ENCODE peak calls at places on chromosome 6, in seven cellular contexts. One of them, this sample, is unnamed. For H3K4me1, the result is how much of the 10 kb centered on the place peaks cover.

GRCh38 chr6:35782424-35782823 is 1.6 kb downstream of the CLPSL1 start:
- DNase-seq in CD8-positive, alpha-beta T cell: no peak
- DNase-seq in PC-9: peak
- DNase-seq in SK-N-SH: peak
- DNase-seq in mucosa of descending colon: no peak
- DNase-seq in mammary epithelial cell: peak
- DNase-seq in prostate gland: no peak
- DNase-seq in this sample: no peak

GRCh38 chr6:38322123-38322522 is 317.6 kb downstream of the BTBD9 start:
- DNase-seq in CD8-positive, alpha-beta T cell: no peak
- DNase-seq in PC-9: no peak
- DNase-seq in SK-N-SH: no peak
- DNase-seq in mucosa of descending colon: no peak
- DNase-seq in mammary epithelial cell: no peak
- DNase-seq in prostate gland: no peak
- DNase-seq in this sample: no peak

GRCh38 chr6:156423829-156424228 is 353.3 kb upstream of the ARID1B start:
- DNase-seq in CD8-positive, alpha-beta T cell: no peak
- DNase-seq in PC-9: no peak
- DNase-seq in SK-N-SH: no peak
- DNase-seq in mucosa of descending colon: no peak
- DNase-seq in mammary epithelial cell: no peak
- DNase-seq in prostate gland: no peak
- DNase-seq in this sample: no peak

GRCh38 chr6:56949925-56950495 is 4.9 kb upstream of the BEND6 start:
- DNase-seq in CD8-positive, alpha-beta T cell: no peak
- DNase-seq in PC-9: no peak
- DNase-seq in SK-N-SH: no peak
- DNase-seq in mucosa of descending colon: no peak
- DNase-seq in mammary epithelial cell: no peak
- DNase-seq in prostate gland: no peak
- DNase-seq in this sample: no peak

GRCh38 chr6:47117314-47117713 is 75.2 kb upstream of the ADGRF1 start:
- DNase-seq in CD8-positive, alpha-beta T cell: no peak
- DNase-seq in PC-9: no peak
- DNase-seq in SK-N-SH: no peak
- DNase-seq in mucosa of descending colon: no peak
- DNase-seq in mammary epithelial cell: no peak
- DNase-seq in prostate gland: no peak
- DNase-seq in this sample: no peak

GRCh38 chr6:3281669-3282460 is 23.1 kb downstream of the PSMG4 start:
- DNase-seq in CD8-positive, alpha-beta T cell: no peak
- DNase-seq in PC-9: peak
- DNase-seq in SK-N-SH: no peak
- DNase-seq in mucosa of descending colon: no peak
- DNase-seq in mammary epithelial cell: peak
- DNase-seq in prostate gland: no peak
- DNase-seq in this sample: no peak

GRCh38 chr6:38346291-38347079 is 293.2 kb downstream of the BTBD9 start:
- DNase-seq in CD8-positive, alpha-beta T cell: no peak
- DNase-seq in PC-9: no peak
- DNase-seq in SK-N-SH: no peak
- DNase-seq in mucosa of descending colon: no peak
- DNase-seq in mammary epithelial cell: peak
- DNase-seq in prostate gland: no peak
- DNase-seq in this sample: no peak

GRCh38 chr6:143575440-143575839 is 63.9 kb upstream of the FUCA2 start:
- DNase-seq in CD8-positive, alpha-beta T cell: peak
- DNase-seq in PC-9: peak
- DNase-seq in SK-N-SH: peak
- DNase-seq in mucosa of descending colon: no peak
- DNase-seq in mammary epithelial cell: peak
- DNase-seq in prostate gland: peak
- DNase-seq in this sample: no peak

DNA sequence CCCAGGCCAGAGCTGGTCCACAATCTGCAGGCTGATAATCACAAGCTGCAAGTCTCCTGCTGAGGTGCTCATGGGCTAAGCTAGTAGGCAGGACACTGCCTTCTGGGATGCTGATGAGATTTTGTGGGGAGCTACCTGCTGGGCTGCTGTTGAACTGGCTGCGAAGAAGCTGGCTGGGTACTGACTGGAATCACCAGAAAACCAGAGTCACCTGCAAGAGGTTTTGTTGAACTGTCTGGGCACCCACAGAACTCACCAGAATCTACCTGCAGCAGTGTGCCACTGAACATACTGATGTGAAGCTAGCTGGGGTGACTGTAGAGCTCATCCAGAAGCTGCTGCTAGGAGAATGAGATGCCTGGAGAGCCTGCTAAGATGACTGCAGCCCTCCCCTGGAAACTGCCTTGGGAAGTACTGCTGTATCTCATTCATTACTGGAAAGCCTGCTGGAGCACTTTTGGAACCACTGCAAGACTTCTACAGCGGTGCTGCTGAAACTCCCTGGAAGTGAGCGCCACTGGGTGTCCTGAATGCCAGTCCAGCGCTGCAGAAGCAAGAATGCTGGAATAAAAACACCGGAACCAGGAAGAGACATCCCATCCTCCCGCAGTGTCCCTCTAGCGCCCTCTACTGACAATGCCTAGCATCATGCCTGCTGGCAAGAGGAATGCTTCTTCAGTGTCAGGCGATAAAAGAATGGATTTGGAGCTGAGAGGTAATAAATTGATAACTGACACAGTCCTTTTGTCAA is 64.9 kb upstream of the ARHGAP18 start:
- DNase-seq in CD8-positive, alpha-beta T cell: peak
- DNase-seq in PC-9: peak
- DNase-seq in SK-N-SH: peak
- DNase-seq in mucosa of descending colon: peak
- DNase-seq in mammary epithelial cell: peak
- DNase-seq in prostate gland: peak
- DNase-seq in this sample: peak
- H3K4me3 ChIP-seq in CD8-positive, alpha-beta T cell: no peak
- H3K4me3 ChIP-seq in PC-9: no peak
- H3K4me3 ChIP-seq in SK-N-SH: peak
- H3K4me3 ChIP-seq in mucosa of descending colon: no peak
- H3K4me3 ChIP-seq in mammary epithelial cell: no peak
- H3K4me3 ChIP-seq in prostate gland: no peak
- H3K4me3 ChIP-seq in this sample: no peak

DNA sequence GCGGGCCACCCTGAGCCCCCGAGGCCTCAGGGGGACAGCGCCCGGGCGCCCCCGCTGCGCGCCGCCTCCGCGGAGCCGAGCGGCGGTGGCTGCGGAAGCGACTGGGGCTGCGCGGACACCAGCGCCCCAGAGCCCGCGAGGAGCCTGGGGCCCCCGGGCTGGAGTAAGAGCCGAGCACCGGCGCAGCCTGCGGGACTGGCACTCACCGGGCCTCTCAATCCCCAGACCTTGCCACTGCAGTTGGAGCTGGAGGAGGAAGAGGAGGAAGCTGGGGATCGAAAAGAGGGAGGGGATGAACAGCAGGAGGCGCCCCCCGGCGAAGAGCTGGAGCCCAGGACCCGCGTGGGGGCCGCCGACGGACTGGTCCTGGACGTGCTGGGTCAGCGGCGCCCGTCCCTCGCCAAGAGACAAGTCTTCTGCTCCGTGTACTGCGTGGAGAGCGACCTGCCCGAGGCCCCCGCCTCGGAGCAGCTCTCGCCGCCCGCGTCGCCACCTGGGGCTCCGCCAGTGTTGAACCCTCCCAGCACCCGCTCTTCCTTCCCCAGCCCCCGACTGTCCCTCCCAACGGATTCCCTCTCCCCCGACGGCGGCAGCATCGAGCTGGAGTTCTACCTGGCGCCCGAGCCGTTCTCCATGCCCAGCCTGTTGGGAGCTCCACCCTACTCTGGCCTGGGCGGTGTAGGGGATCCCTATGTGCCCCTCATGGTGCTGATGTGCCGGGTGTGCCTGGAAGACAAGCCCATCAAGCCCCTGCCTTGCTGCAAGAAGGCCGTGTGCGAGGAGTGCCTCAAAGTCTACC is 579 bp downstream of the RNF217 start:
- DNase-seq in CD8-positive, alpha-beta T cell: no peak
- DNase-seq in PC-9: peak
- DNase-seq in SK-N-SH: peak
- DNase-seq in mucosa of descending colon: peak
- DNase-seq in mammary epithelial cell: peak
- DNase-seq in prostate gland: peak
- DNase-seq in this sample: peak
- TF ChIP-seq CTCF in CD8-positive, alpha-beta T cell: no peak
- TF ChIP-seq CTCF in PC-9: peak
- TF ChIP-seq CTCF in SK-N-SH: no peak
- TF ChIP-seq CTCF in mucosa of descending colon: no peak
- TF ChIP-seq CTCF in mammary epithelial cell: peak
- TF ChIP-seq CTCF in prostate gland: no peak
- TF ChIP-seq CTCF in this sample: no peak

GRCh38 chr6:28142446-28142845 is 763 bp downstream of the ZKSCAN8 start:
- DNase-seq in CD8-positive, alpha-beta T cell: no peak
- DNase-seq in PC-9: no peak
- DNase-seq in SK-N-SH: no peak
- DNase-seq in mucosa of descending colon: no peak
- DNase-seq in mammary epithelial cell: peak
- DNase-seq in prostate gland: no peak
- DNase-seq in this sample: no peak

GRCh38 chr6:28140616-28141015 is 1.1 kb upstream of the ZKSCAN8 start:
- DNase-seq in CD8-positive, alpha-beta T cell: no peak
- DNase-seq in PC-9: no peak
- DNase-seq in SK-N-SH: no peak
- DNase-seq in mucosa of descending colon: no peak
- DNase-seq in mammary epithelial cell: no peak
- DNase-seq in prostate gland: no peak
- DNase-seq in this sample: no peak

GRCh38 chr6:28141500-28142329 is at the start of gene ZKSCAN8:
- DNase-seq in CD8-positive, alpha-beta T cell: peak
- DNase-seq in PC-9: peak
- DNase-seq in SK-N-SH: peak
- DNase-seq in mucosa of descending colon: peak
- DNase-seq in mammary epithelial cell: peak
- DNase-seq in prostate gland: peak
- DNase-seq in this sample: peak

GRCh38 chr6:28137458-28138020 is 4.1 kb upstream of the ZKSCAN8 start:
- DNase-seq in CD8-positive, alpha-beta T cell: no peak
- DNase-seq in PC-9: no peak
- DNase-seq in SK-N-SH: no peak
- DNase-seq in mucosa of descending colon: no peak
- DNase-seq in mammary epithelial cell: no peak
- DNase-seq in prostate gland: no peak
- DNase-seq in this sample: no peak

DNA sequence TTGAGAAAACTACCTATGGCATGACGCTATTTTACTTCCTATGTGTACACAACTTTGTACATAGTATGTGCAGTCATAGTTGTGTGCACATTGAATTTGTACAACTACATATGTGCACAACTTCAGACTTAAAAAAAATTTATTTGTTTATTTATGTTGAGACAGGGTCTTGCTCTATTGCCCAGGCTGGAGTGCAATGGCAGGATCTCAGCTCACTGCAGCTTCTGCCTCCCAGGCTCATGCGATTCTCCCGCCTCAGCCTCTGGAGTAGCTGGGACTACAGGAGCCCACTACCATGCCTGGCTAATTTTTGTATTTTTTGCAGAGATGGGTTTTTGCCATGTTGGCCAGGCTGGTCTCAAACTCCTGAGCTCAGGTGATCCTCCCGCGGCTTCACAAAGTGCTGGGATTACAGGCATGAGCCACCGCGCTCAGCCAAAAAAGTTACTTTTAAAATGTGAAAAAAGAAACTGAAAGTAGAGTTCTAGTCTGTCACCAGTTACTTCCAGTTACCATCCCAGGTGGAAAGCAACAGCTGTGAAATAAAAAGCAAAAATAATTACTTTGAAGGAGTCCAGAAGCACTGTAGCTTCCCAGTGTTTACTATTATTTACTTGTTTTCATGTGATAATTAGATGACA is 1.7 kb upstream of the ZKSCAN8 start:
- DNase-seq in CD8-positive, alpha-beta T cell: no peak
- DNase-seq in PC-9: no peak
- DNase-seq in SK-N-SH: no peak
- DNase-seq in mucosa of descending colon: no peak
- DNase-seq in mammary epithelial cell: no peak
- DNase-seq in prostate gland: no peak
- DNase-seq in this sample: no peak
- H3K4me1 ChIP-seq in CD8-positive, alpha-beta T cell: under half
- H3K4me1 ChIP-seq in PC-9: under half
- H3K4me1 ChIP-seq in SK-N-SH: under half
- H3K4me1 ChIP-seq in mucosa of descending colon: under half
- H3K4me1 ChIP-seq in mammary epithelial cell: under half
- H3K4me1 ChIP-seq in prostate gland: under half
- H3K4me1 ChIP-seq in this sample: under half

GRCh38 chr6:24148154-24148570 is 22.1 kb downstream of the NRSN1 start:
- DNase-seq in CD8-positive, alpha-beta T cell: no peak
- DNase-seq in PC-9: no peak
- DNase-seq in SK-N-SH: no peak
- DNase-seq in mucosa of descending colon: no peak
- DNase-seq in mammary epithelial cell: no peak
- DNase-seq in prostate gland: no peak
- DNase-seq in this sample: no peak

GRCh38 chr6:24149836-24150235 is 23.8 kb downstream of the NRSN1 start:
- DNase-seq in CD8-positive, alpha-beta T cell: no peak
- DNase-seq in PC-9: no peak
- DNase-seq in SK-N-SH: no peak
- DNase-seq in mucosa of descending colon: no peak
- DNase-seq in mammary epithelial cell: no peak
- DNase-seq in prostate gland: no peak
- DNase-seq in this sample: no peak

GRCh38 chr6:24152014-24152413 is 26.0 kb downstream of the NRSN1 start:
- DNase-seq in CD8-positive, alpha-beta T cell: no peak
- DNase-seq in PC-9: no peak
- DNase-seq in SK-N-SH: no peak
- DNase-seq in mucosa of descending colon: no peak
- DNase-seq in mammary epithelial cell: no peak
- DNase-seq in prostate gland: no peak
- DNase-seq in this sample: no peak

DNA sequence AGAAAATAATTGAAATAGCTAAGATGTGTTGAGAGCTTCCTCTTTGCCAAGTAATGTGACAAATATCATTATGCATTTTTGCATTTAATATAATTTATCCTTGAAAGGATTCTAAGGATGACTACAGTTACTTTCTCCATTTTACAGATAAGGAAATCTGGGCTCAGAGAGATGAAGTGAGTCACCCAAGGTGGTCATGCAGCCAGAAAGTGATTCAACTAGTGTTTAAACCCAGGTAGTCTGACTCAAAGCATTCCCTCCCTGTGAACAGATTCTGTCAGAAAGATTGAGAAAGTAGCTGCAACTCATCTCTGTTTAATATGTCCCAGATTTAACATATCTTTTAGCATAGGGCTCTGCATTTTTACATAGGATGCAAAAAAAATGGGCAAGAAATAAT is 28.1 kb downstream of the NRSN1 start:
- DNase-seq in CD8-positive, alpha-beta T cell: no peak
- DNase-seq in PC-9: no peak
- DNase-seq in SK-N-SH: no peak
- DNase-seq in mucosa of descending colon: no peak
- DNase-seq in mammary epithelial cell: peak
- DNase-seq in prostate gland: no peak
- DNase-seq in this sample: no peak
- H3K4me3 ChIP-seq in CD8-positive, alpha-beta T cell: no peak
- H3K4me3 ChIP-seq in PC-9: no peak
- H3K4me3 ChIP-seq in SK-N-SH: no peak
- H3K4me3 ChIP-seq in mucosa of descending colon: no peak
- H3K4me3 ChIP-seq in mammary epithelial cell: no peak
- H3K4me3 ChIP-seq in prostate gland: no peak
- H3K4me3 ChIP-seq in this sample: no peak

GRCh38 chr6:157597461-157598312 is 216.7 kb downstream of the ZDHHC14 start:
- DNase-seq in CD8-positive, alpha-beta T cell: peak
- DNase-seq in PC-9: peak
- DNase-seq in SK-N-SH: peak
- DNase-seq in mucosa of descending colon: peak
- DNase-seq in mammary epithelial cell: peak
- DNase-seq in prostate gland: peak
- DNase-seq in this sample: no peak
- TF ChIP-seq CTCF in CD8-positive, alpha-beta T cell: no peak
- TF ChIP-seq CTCF in PC-9: peak
- TF ChIP-seq CTCF in SK-N-SH: peak
- TF ChIP-seq CTCF in mucosa of descending colon: peak
- TF ChIP-seq CTCF in mammary epithelial cell: peak
- TF ChIP-seq CTCF in prostate gland: peak
- TF ChIP-seq CTCF in this sample: no peak